ENCODE peak calls at places on chromosome 21, in six cellular contexts. A, F, Z, W, S and Y are unnamed samples.

GRCh38 chr21:42148097-42148496 is 70.8 kb upstream of the ABCG1 start:
- DNase-seq in F (no peak), W (no peak), A (no peak), Z (no peak), S (no peak), Y (no peak)

GRCh38 chr21:44084496-44085241 is 22.5 kb upstream of the PWP2 start:
- DNase-seq in F (no peak), Z (no peak), W (no peak), S (no peak), A (no peak), Y (no peak)

GRCh38 chr21:44701541-44701940 is 4.6 kb downstream of the KRTAP10-12 start:
- DNase-seq in F (no peak), S (no peak), Z (no peak), W (no peak), A (no peak), Y (no peak)

GRCh38 chr21:35172231-35172630 is 123.1 kb upstream of the RUNX1 start:
- DNase-seq in S (no peak), F (no peak), Z (no peak), A (no peak), W (no peak), Y (no peak)

GRCh38 chr21:14115646-14116045 is 95.1 kb downstream of the LIPI start:
- DNase-seq in W (no peak), F (no peak), Z (no peak), S (no peak), A (no peak), Y (no peak)

GRCh38 chr21:42238185-42238934 is 19.4 kb downstream of the ABCG1 start:
- DNase-seq in W (no peak), A (no peak), Z (no peak), S (no peak), F (no peak), Y (no peak)

GRCh38 chr21:26795866-26796329 is 49.3 kb downstream of the ADAMTS1 start:
- DNase-seq in F (peak; percentile 89), W (no peak), S (peak; percentile 84), Z (no peak), A (peak; percentile 95), Y (no peak)

GRCh38 chr21:34889287-34889536 is 159.9 kb downstream of the RUNX1 start:
- DNase-seq in Z (peak; percentile 37), S (peak; percentile 50), F (peak; percentile 69), W (peak; percentile 49), A (peak; percentile 80), Y (peak; percentile 41)

GRCh38 chr21:44931137-44931500 is 8.7 kb upstream of the SLX9 start:
- DNase-seq in Z (no peak), S (peak; percentile 77), F (no peak), W (peak; percentile 36), A (no peak), Y (no peak)

GRCh38 chr21:38794978-38795377 is 10.8 kb upstream of the ETS2 start:
- DNase-seq in S (no peak), W (no peak), A (no peak), F (no peak), Z (no peak), Y (no peak)

GRCh38 chr21:33265664-33266049 is 510 bp upstream of the IL10RB start:
- DNase-seq in S (peak; percentile 31), W (peak; percentile 66), Z (no peak), A (no peak), F (no peak), Y (no peak)

GRCh38 chr21:22224261-22224660 is 1226.1 kb downstream of the NCAM2 start:
- DNase-seq in W (no peak), Z (no peak), S (no peak), F (no peak), A (no peak), Y (no peak)

GRCh38 chr21:34630536-34631143 is 15.7 kb upstream of the RCAN1 start:
- DNase-seq in F (peak; percentile 13), S (peak; percentile 74), A (peak; percentile 60), W (no peak), Z (no peak), Y (peak; percentile 19)

GRCh38 chr21:41933259-41934079 is 20.3 kb downstream of the C2CD2 start:
- DNase-seq in W (no peak), A (no peak), S (peak; percentile 85), F (no peak), Z (no peak), Y (no peak)

GRCh38 chr21:16418211-16418610 is 688.4 kb downstream of the USP25 start:
- DNase-seq in A (peak; percentile 48), S (no peak), Z (no peak), F (peak; percentile 62), W (no peak), Y (no peak)

GRCh38 chr21:36135391-36136094 is 664 bp downstream of the CBR3 start:
- DNase-seq in A (peak; percentile 84), Z (peak; percentile 52), S (peak; percentile 90), W (peak; percentile 62), F (peak; percentile 72), Y (peak; percentile 61)

GRCh38 chr21:42850866-42851391 is 28.4 kb downstream of the WDR4 start:
- DNase-seq in W (peak; percentile 82), F (no peak), A (no peak), S (peak; percentile 17), Z (peak; percentile 89), Y (no peak)

GRCh38 chr21:15414057-15414456 is 315.7 kb upstream of the USP25 start:
- DNase-seq in A (no peak), Z (no peak), W (no peak), F (no peak), S (no peak), Y (no peak)

GRCh38 chr21:36976882-36977651 is 10.6 kb upstream of the HLCS start:
- DNase-seq in S (peak; percentile 96), W (peak; percentile 61), A (peak; percentile 80), F (peak; percentile 61), Z (peak; percentile 33), Y (peak; percentile 34)

GRCh38 chr21:42630626-42631025 is 22.8 kb upstream of the PDE9A start:
- DNase-seq in W (no peak), Z (no peak), A (no peak), F (no peak), S (no peak), Y (no peak)

GRCh38 chr21:44533891-44534627 is 5.9 kb downstream of the KRTAP10-1 start:
- DNase-seq in Z (peak; percentile 26), F (no peak), W (peak; percentile 50), S (no peak), A (no peak), Y (no peak)

GRCh38 chr21:18677632-18678031 is 274.0 kb upstream of the TMPRSS15 start:
- DNase-seq in S (no peak), W (no peak), Z (no peak), A (no peak), F (no peak), Y (no peak)

GRCh38 chr21:43910460-43910859 is 45.4 kb downstream of the AGPAT3 start:
- DNase-seq in F (no peak), W (no peak), A (no peak), S (no peak), Z (no peak), Y (no peak)

GRCh38 chr21:37587635-37588177 is 221.1 kb downstream of the DYRK1A start:
- DNase-seq in Z (no peak), F (no peak), S (no peak), A (no peak), W (no peak), Y (no peak)

GRCh38 chr21:43717967-43718871 is 710 bp upstream of the PDXK start:
- DNase-seq in F (no peak), A (no peak), W (peak; percentile 41), Z (peak; percentile 40), S (no peak), Y (no peak)

GRCh38 chr21:41642399-41642798 is 124.5 kb downstream of the RIPK4 start:
- DNase-seq in Z (no peak), S (peak; percentile 48), W (no peak), A (peak; percentile 77), F (peak; percentile 74), Y (no peak)

GRCh38 chr21:31623664-31624063 is 35.8 kb upstream of the SOD1 start:
- DNase-seq in W (no peak), F (no peak), A (no peak), Z (no peak), S (peak; percentile 26), Y (no peak)
- TF ChIP-seq CTCF in W (peak; percentile 62), F (peak; percentile 4), A (peak; percentile 43), Z (no peak), S (peak; percentile 47), Y (no peak)

DNA sequence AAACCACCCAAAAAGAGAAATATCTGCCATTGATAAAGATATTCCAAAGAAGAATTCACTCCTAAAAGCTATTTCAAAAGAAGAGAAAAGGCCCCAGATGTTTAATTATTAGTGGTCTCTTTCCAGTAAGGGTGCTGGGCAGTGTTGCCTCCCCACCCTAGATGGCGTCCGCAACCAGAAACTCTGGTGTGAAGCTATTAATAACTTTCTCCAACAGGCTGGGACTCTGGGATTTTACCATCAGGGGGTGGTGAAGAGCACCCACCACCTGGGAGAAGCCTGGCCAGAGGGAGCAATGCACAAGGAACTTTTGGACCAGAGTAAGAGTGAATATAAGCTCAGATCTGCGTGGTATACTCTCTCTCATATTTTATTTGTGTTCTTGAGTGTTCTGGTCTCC is 115.4 kb upstream of the TIAM1 start:
- DNase-seq in A (no peak), F (no peak), Z (no peak), S (no peak), W (peak; percentile 43), Y (no peak)
- TF ChIP-seq CTCF in A (no peak), F (peak; percentile 8), Z (no peak), S (peak; percentile 25), W (peak; percentile 57), Y (peak; percentile 31)

GRCh38 chr21:29168874-29169273 is 38.4 kb downstream of the MAP3K7CL start:
- DNase-seq in S (peak; percentile 98), W (no peak), F (peak; percentile 55), A (no peak), Z (no peak), Y (no peak)

GRCh38 chr21:29166853-29167252 is 36.4 kb downstream of the MAP3K7CL start:
- DNase-seq in S (no peak), W (no peak), Z (no peak), A (no peak), F (no peak), Y (no peak)

GRCh38 chr21:29163381-29164115 is 33.1 kb downstream of the MAP3K7CL start:
- DNase-seq in Z (no peak), A (no peak), W (no peak), F (no peak), S (no peak), Y (no peak)

GRCh38 chr21:29166333-29166732 is 35.9 kb downstream of the MAP3K7CL start:
- DNase-seq in A (no peak), F (no peak), S (no peak), Z (no peak), W (no peak), Y (no peak)

DNA sequence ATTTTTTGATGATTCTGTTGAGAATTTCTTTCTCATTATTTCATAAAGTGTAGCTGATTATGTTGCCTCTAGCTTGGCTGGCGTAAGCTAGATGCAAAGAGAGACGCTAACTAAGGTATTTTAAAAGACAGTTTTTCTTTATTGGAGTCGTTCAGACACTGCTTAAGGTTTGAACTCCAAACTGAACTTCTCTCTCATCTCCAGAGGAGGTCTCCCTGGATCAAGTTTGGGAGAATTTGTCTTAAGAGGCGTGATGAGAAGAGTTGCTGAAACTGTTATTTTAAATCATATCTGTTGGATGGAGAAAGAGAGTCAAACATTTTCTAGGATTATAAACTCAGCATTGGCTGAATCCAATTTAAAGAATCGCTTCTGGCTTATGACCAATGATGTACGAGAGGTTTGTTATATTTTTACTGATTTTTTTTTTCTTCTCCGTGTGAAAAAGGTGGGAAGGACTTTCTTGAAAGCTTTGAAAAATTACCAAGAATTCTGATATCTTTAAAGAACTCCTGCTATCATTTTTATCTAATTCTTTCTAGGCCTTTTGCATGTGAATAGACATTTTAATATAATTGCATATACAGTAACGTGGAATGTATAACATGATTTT is 34.0 kb downstream of the MAP3K7CL start:
- DNase-seq in S (peak; percentile 86), A (peak; percentile 89), F (peak; percentile 71), W (no peak), Z (no peak), Y (no peak)
- TF ChIP-seq CTCF in S (peak; percentile 95), A (peak; percentile 68), F (peak; percentile 73), W (peak; percentile 72), Z (no peak), Y (peak; percentile 76)

GRCh38 chr21:46256501-46256994 is 28.0 kb upstream of the LSS start:
- DNase-seq in W (no peak), S (no peak), Z (no peak), F (no peak), A (no peak), Y (no peak)
- TF ChIP-seq CTCF in W (peak; percentile 25), S (no peak), Z (no peak), F (no peak), A (no peak), Y (no peak)